ENCODE peak calls at places on chromosome X, in six cellular contexts. V is GM04504; W is activated T-helper 1 cell treated with anti-CD3 and anti-CD28 coated beads, Interleukin-2, amount 50 U/mL, for 16 hours; K is posterior vena cava; P is fibroblast of villous mesenchyme; O is HCT116. Y is an unnamed sample.
A peak's percentile ranks its signal among the peaks of the same experiment; 100 is the strongest.

GRCh38 chrX:112677167-112677566 is 2.6 kb downstream of the LHFPL1 start:
- DNase-seq in O (no peak), W (no peak), K (no peak), V (no peak), P (no peak), Y (no peak)

GRCh38 chrX:71514367-71515038 is 18.4 kb upstream of the OGT start:
- DNase-seq in V (no peak), K (no peak), W (no peak), O (no peak), P (no peak), Y (peak; percentile 5)

GRCh38 chrX:13059269-13059668 is 14.8 kb upstream of the FAM9C start:
- DNase-seq in V (no peak), O (no peak), P (no peak), W (no peak), K (no peak), Y (no peak)

GRCh38 chrX:42247241-42247640 is 323.9 kb upstream of the CASK start:
- DNase-seq in V (no peak), O (no peak), K (no peak), W (no peak), P (peak; percentile 58), Y (no peak)

GRCh38 chrX:45771114-45771513 is 570.4 kb upstream of the DIPK2B start:
- DNase-seq in P (peak; percentile 94), O (peak; percentile 77), W (no peak), K (no peak), V (peak; percentile 91), Y (no peak)

GRCh38 chrX:126137899-126138298 is 28.2 kb downstream of the DCAF12L2 start:
- DNase-seq in P (no peak), W (no peak), K (no peak), O (no peak), V (no peak), Y (no peak)

GRCh38 chrX:69158166-69159040 is 6.8 kb downstream of the PJA1 start:
- DNase-seq in P (peak; percentile 79), W (no peak), O (no peak), V (no peak), K (no peak), Y (no peak)

GRCh38 chrX:116379854-116380253 is 56.6 kb upstream of the SLC6A14 start:
- DNase-seq in W (no peak), K (no peak), P (peak; percentile 12), V (no peak), O (no peak), Y (no peak)

GRCh38 chrX:153649178-153649914 is 2.3 kb downstream of the DUSP9 start:
- DNase-seq in O (no peak), V (no peak), K (peak; percentile 69), W (no peak), P (peak; percentile 17), Y (no peak)

GRCh38 chrX:150062292-150063137 is 124.2 kb upstream of the EOLA2 start:
- DNase-seq in P (peak; percentile 71), O (no peak), W (no peak), K (no peak), V (peak; percentile 72), Y (no peak)

GRCh38 chrX:146396409-146396808 is 413.2 kb upstream of the CXorf51B start:
- DNase-seq in V (no peak), O (no peak), K (no peak), P (no peak), W (no peak), Y (no peak)

GRCh38 chrX:55867708-55868107 is 150.2 kb downstream of the RRAGB start:
- DNase-seq in V (no peak), K (no peak), W (no peak), O (no peak), P (no peak), Y (no peak)

GRCh38 chrX:77918568-77918967 is 8.1 kb downstream of the ATP7A start:
- DNase-seq in K (no peak), W (no peak), O (no peak), P (peak; percentile 32), V (no peak), Y (no peak)

GRCh38 chrX:112731793-112732192 is 52.1 kb upstream of the LHFPL1 start:
- DNase-seq in O (no peak), V (no peak), W (no peak), P (peak; percentile 0), K (no peak), Y (no peak)

GRCh38 chrX:17521871-17522693 is 147.1 kb downstream of the NHS start:
- DNase-seq in O (peak; percentile 16), P (peak; percentile 18), K (no peak), V (no peak), W (no peak), Y (no peak)

GRCh38 chrX:18828832-18829404 is 121.5 kb downstream of the PPEF1 start:
- DNase-seq in V (no peak), K (no peak), O (no peak), W (no peak), P (no peak), Y (no peak)

GRCh38 chrX:12894074-12894691 is 12.2 kb upstream of the TLR8 start:
- DNase-seq in P (peak; percentile 43), W (peak; percentile 6), O (peak; percentile 21), V (no peak), K (no peak), Y (peak; percentile 11)

GRCh38 chrX:46461653-46462191 is 83.5 kb downstream of the ZNF674 start:
- DNase-seq in O (no peak), V (no peak), W (no peak), P (no peak), K (no peak), Y (no peak)

GRCh38 chrX:819684-820083 is 189.1 kb downstream of the SHOX start:
- DNase-seq in W (no peak), P (no peak), O (no peak), K (no peak), V (no peak), Y (no peak)

GRCh38 chrX:97267916-97268680 is 384.4 kb downstream of the RPA4 start:
- DNase-seq in P (no peak), K (no peak), W (no peak), V (no peak), O (no peak), Y (no peak)

GRCh38 chrX:106780664-106781377 is 21.7 kb upstream of the TBC1D8B start:
- DNase-seq in V (no peak), P (no peak), K (no peak), O (no peak), W (no peak), Y (no peak)

GRCh38 chrX:139783959-139784358 is 76.0 kb upstream of the MCF2 start:
- DNase-seq in K (no peak), O (no peak), V (no peak), P (no peak), W (no peak), Y (no peak)

GRCh38 chrX:47707031-47707780 is 48.2 kb upstream of the UXT start:
- DNase-seq in O (no peak), P (peak; percentile 73), K (no peak), W (no peak), V (no peak), Y (no peak)

GRCh38 chrX:21373637-21374162 is 518 bp upstream of the CNKSR2 start:
- DNase-seq in K (peak; percentile 81), O (no peak), P (no peak), V (no peak), W (no peak), Y (peak; percentile 21)